ENCODE peak calls at places on chromosomes 5 and 9, in four cellular contexts. K, V, A and H are unnamed samples.
A peak's percentile ranks its signal among the peaks of the same experiment; 100 is the strongest.

GRCh38 chr9:132235125-132235524 is 73.3 kb downstream of the NTNG2 start:
- DNase-seq in A (no peak), V (no peak), K (no peak), H (no peak)

GRCh38 chr9:84554069-84554659 is 115.4 kb upstream of the NTRK2 start:
- DNase-seq in A (no peak), V (no peak), K (no peak), H (no peak)

GRCh38 chr5:108528655-108529054 is 146.8 kb upstream of the FBXL17 start:
- DNase-seq in A (no peak), K (no peak), V (no peak), H (no peak)

GRCh38 chr5:41264019-41264418 is 50.7 kb upstream of the C6 start:
- DNase-seq in K (peak; percentile 8), V (no peak), A (no peak), H (no peak)

GRCh38 chr9:127347831-127348699 is 48.9 kb upstream of the SLC2A8 start:
- DNase-seq in A (peak; percentile 64), K (peak; percentile 39), V (peak; percentile 80), H (peak; percentile 36)

GRCh38 chr5:151082274-151082902 is 1.6 kb upstream of the TNIP1 start:
- DNase-seq in V (peak; percentile 59), K (peak; percentile 59), A (no peak), H (no peak)

GRCh38 chr5:116084231-116084630 is 594 bp upstream of the COMMD10 start:
- DNase-seq in K (peak; percentile 43), V (peak; percentile 63), A (no peak), H (peak; percentile 29)

GRCh38 chr5:21184566-21184965 is 1196.6 kb upstream of the CDH18 start:
- DNase-seq in A (no peak), V (no peak), K (no peak), H (no peak)

GRCh38 chr5:104061707-104062106 is 499.1 kb upstream of the NUDT12 start:
- DNase-seq in K (no peak), V (no peak), A (no peak), H (no peak)

GRCh38 chr5:10387690-10388089 is 34.2 kb downstream of the MARCHF6 start:
- DNase-seq in V (peak; percentile 59), K (no peak), A (no peak), H (no peak)

GRCh38 chr9:87853843-87854242 is 28.8 kb upstream of the SPATA31E1 start:
- DNase-seq in K (no peak), A (no peak), V (no peak), H (no peak)

GRCh38 chr9:115730845-115731244 is 422.7 kb upstream of the PAPPA start:
- DNase-seq in K (no peak), V (peak; percentile 15), A (no peak), H (no peak)

GRCh38 chr9:97855899-97856298 is 2.9 kb downstream of the FOXE1 start:
- DNase-seq in V (no peak), A (no peak), K (no peak), H (no peak)

GRCh38 chr5:176438959-176439757 is 9.0 kb upstream of the FAF2 start:
- DNase-seq in V (peak; percentile 61), A (no peak), K (no peak), H (peak; percentile 71)

DNA sequence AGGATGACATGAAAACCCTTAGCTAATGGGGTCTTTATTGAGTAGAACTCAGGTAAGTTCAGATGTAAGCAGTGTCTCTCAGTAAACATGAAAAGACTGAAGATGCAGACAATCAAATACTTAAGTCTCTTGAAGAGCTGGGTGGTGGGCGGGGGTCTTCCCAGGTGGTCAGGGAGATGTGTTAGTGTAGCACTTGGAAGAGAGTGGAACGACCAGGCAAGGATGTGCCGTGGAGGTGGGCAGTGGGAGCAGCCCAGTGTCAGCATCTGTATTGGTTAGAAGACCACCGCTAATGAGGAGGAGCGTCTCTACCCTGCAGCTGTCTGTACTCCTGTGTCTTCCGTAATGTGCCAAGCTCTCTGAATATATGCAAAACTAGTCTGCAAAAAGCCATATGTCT is 4.4 kb downstream of the S1PR3 start:
- DNase-seq in V (no peak), A (no peak), K (no peak), H (no peak)
- H3K4me1 ChIP-seq in V (peaks cover 35% of the 10 kb centered on the region), A (peaks cover 19% of the 10 kb centered on the region), K (peaks cover 28% of the 10 kb centered on the region), H (no peaks in the 10 kb centered on the region)

GRCh38 chr5:39433838-39434237 is 9.1 kb upstream of the DAB2 start:
- DNase-seq in K (no peak), V (no peak), A (no peak), H (no peak)
- H3K4me1 ChIP-seq in K (peaks cover 17% of the 10 kb centered on the region), V (peaks cover 9% of the 10 kb centered on the region), A (no peaks in the 10 kb centered on the region), H (no peaks in the 10 kb centered on the region)

DNA sequence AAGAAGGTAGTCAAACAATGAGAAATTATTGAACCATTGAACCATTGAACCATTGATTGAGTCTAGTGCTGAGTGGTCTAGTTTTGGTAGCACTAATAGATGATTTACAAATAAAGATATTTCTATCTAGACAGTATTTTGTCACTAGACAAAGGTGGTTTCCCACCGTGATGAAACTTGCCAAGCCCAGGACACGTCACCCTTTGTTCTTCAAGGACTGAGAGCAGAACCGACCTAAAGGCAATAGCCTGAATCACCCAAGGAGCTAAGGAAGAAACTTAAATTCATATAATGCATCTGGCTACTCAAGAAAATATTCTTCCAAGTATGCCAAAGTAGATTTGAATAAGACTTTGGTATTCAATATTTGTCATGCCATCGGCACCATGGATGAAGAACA is 103.3 kb downstream of the ESM1 start:
- DNase-seq in K (no peak), A (no peak), V (no peak), H (peak; percentile 84)
- H3K4me1 ChIP-seq in K (peaks cover 1% of the 10 kb centered on the region), A (no peaks in the 10 kb centered on the region), V (no peaks in the 10 kb centered on the region), H (peaks cover 22% of the 10 kb centered on the region)

DNA sequence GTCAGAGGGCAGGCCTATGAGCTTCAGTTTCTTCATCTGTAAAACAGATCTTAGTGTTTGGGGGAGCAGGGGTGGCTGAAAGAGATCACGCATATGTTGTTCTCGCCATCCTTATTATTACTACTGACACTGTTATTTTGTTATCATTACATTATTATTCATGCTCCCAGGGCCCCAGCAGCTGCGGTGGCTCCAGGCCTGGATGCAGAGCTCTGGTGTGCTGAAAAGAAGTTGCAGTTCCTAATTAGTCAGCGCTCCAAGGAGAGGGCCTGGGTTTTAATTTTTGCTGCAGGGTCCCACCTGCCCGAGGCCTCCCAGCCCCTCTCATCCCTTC is 19.5 kb downstream of the CXXC5 start:
- DNase-seq in A (no peak), K (no peak), V (peak; percentile 87), H (peak; percentile 25)
- H3K4me1 ChIP-seq in A (peaks cover 60% of the 10 kb centered on the region), K (peaks cover 22% of the 10 kb centered on the region), V (peaks cover 25% of the 10 kb centered on the region), H (peaks cover 8% of the 10 kb centered on the region)

DNA sequence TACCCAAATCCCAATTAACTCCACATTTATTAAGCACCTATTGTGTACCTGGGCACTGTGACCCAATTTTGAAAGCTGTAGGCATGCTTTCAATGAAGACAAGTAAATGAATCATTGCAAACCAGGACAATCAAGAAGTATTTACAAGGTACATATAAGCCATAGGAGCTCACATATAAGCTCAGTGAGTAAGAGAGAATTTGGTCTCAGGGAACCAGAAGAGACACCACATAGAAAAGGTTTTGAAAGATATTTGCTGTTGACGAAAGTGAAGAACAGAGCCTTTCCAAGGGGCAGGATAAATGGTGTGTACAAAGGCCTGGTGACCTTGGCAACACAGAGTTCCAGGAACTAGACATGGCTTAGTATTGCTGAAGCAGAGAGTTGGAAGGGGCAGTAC is 187.6 kb downstream of the CD180 start:
- DNase-seq in K (no peak), V (no peak), A (no peak), H (no peak)
- H3K4me1 ChIP-seq in K (peaks cover 43% of the 10 kb centered on the region), V (peaks cover 42% of the 10 kb centered on the region), A (peaks cover 9% of the 10 kb centered on the region), H (peaks cover 49% of the 10 kb centered on the region)

DNA sequence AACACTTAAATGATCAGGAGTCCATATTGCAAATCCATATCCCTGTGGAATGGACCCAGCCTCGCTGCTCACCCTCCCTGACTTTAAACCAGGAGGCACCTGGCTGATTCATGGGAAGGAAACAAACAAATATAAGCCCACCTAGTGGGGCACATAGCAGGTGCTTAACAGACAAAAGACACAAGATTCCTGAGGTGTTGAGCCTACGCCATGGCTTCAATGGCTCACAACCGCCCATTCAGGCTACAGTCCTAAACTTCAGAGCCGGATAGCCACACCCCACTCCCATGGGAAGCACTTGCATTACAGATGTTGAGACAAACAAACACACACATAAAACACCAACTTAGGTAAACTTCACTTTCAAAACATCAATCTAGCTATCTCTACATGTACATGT is 359.9 kb downstream of the ICE1 start:
- DNase-seq in V (no peak), K (no peak), A (no peak), H (no peak)
- H3K4me1 ChIP-seq in V (no peaks in the 10 kb centered on the region), K (no peaks in the 10 kb centered on the region), A (no peaks in the 10 kb centered on the region), H (no peaks in the 10 kb centered on the region)

DNA sequence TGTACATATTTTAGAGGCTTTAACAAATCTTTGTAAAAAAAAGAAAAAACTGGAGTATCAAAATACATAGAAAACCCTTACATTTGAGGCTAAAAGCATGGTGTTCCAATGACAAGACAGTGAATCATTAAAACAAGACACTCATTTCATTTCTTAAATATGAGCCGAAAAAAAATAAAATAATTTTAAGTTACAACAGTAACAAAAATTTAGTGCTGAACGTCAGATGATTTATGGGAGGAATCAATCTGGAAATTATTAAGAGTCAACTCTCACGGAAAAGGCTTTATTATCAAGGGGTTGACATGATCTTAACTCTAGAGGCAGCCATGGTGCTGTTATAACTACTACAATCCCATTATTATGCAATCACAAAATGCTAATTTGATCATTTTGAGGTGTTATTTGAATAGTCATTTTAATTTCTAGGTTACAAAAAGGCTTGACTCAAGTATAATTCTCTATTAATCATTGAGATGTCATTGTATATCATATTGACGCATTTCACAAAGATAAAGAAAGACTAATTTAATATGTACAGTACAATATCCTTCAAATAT is 51.9 kb downstream of the MAPKAP1 start:
- DNase-seq in K (no peak), A (no peak), V (peak; percentile 21), H (no peak)
- H3K4me1 ChIP-seq in K (no peaks in the 10 kb centered on the region), A (no peaks in the 10 kb centered on the region), V (peaks cover 51% of the 10 kb centered on the region), H (peaks cover 12% of the 10 kb centered on the region)